ENCODE peak calls at places on chromosomes 11 and 22, in nine cellular contexts. D is osteocyte, Q is lower lobe of right lung, T is HFF-Myc, V is astrocyte of the spinal cord, C is right cardiac atrium, W is putamen, N is hepatocyte, B is left lung. F is an unnamed sample.

GRCh38 chr22:30821381-30821780 is 126.7 kb downstream of the OSBP2 start:
- DNase-seq in W (no peak), Q (no peak), N (no peak), T (no peak), C (no peak), D (no peak), B (no peak), V (no peak), F (no peak)

GRCh38 chr22:27804016-27804415 is 2.5 kb upstream of the MN1 start:
- DNase-seq in N (no peak), C (no peak), T (no peak), V (no peak), Q (no peak), D (no peak), B (no peak), W (no peak), F (no peak)

GRCh38 chr11:130023204-130023603 is 20.6 kb upstream of the PRDM10 start:
- DNase-seq in W (no peak), Q (no peak), C (no peak), D (peak; percentile 48), B (no peak), N (no peak), V (peak; percentile 56), T (no peak), F (no peak)

GRCh38 chr11:93073508-93074280 is 104.2 kb downstream of the MTNR1B start:
- DNase-seq in T (no peak), W (no peak), B (no peak), V (no peak), C (no peak), N (no peak), Q (no peak), D (no peak), F (no peak)

GRCh38 chr11:69576069-69576782 is 64.7 kb upstream of the CCND1 start:
- DNase-seq in N (no peak), D (no peak), Q (no peak), W (no peak), T (no peak), C (no peak), V (no peak), B (no peak), F (no peak)

GRCh38 chr11:43930868-43931716 is 11.3 kb upstream of the C11orf96 start:
- DNase-seq in V (peak; percentile 62), B (no peak), D (no peak), W (no peak), C (no peak), T (no peak), Q (no peak), N (no peak), F (no peak)

GRCh38 chr11:65575568-65576231 is at the start of gene EHBP1L1:
- DNase-seq in W (no peak), B (peak; percentile 78), T (no peak), N (peak; percentile 85), C (peak; percentile 81), D (peak; percentile 86), V (peak; percentile 31), Q (peak; percentile 86), F (no peak)

GRCh38 chr22:43428005-43428485 is 16.2 kb downstream of the MPPED1 start:
- DNase-seq in W (no peak), T (no peak), N (no peak), V (no peak), Q (peak; percentile 20), D (no peak), B (no peak), C (no peak), F (no peak)

GRCh38 chr11:297666-298405 is 1.5 kb downstream of the IFITM5 start:
- DNase-seq in Q (peak; percentile 54), N (no peak), C (peak; percentile 23), D (no peak), W (no peak), V (no peak), B (peak; percentile 38), T (no peak), F (no peak)

GRCh38 chr11:75465701-75466531 is 32.9 kb upstream of the KLHL35 start:
- DNase-seq in W (no peak), V (peak; percentile 29), D (no peak), T (no peak), B (no peak), Q (peak; percentile 43), C (no peak), N (peak; percentile 25), F (no peak)

GRCh38 chr22:37203354-37204044 is 8.8 kb downstream of the SSTR3 start:
- DNase-seq in Q (peak; percentile 22), N (no peak), V (no peak), T (no peak), C (no peak), B (peak; percentile 25), W (no peak), D (no peak), F (no peak)

GRCh38 chr22:40247976-40248375 is 70.3 kb downstream of the TNRC6B start:
- DNase-seq in Q (no peak), W (no peak), N (no peak), D (no peak), V (no peak), T (no peak), C (no peak), B (no peak), F (no peak)

GRCh38 chr11:106714179-106714578 is 304.1 kb downstream of the GUCY1A2 start:
- DNase-seq in B (no peak), C (no peak), D (no peak), V (peak; percentile 56), W (no peak), Q (no peak), N (no peak), T (no peak), F (peak; percentile 34)

GRCh38 chr11:291281-292210 is 2.6 kb downstream of the PGGHG start:
- DNase-seq in B (peak; percentile 24), C (peak; percentile 14), D (no peak), N (no peak), Q (peak; percentile 41), W (no peak), V (no peak), T (no peak), F (no peak)

GRCh38 chr22:31905356-31905755 is 39.0 kb upstream of the YWHAH start:
- DNase-seq in Q (no peak), W (no peak), N (no peak), V (no peak), D (no peak), T (no peak), B (no peak), C (no peak), F (no peak)

GRCh38 chr11:105821366-105821765 is 200.7 kb downstream of the MSANTD4 start:
- DNase-seq in V (no peak), B (no peak), D (no peak), C (no peak), N (no peak), W (peak; percentile 35), T (no peak), Q (no peak), F (no peak)

GRCh38 chr11:14894657-14895598 is 2.9 kb upstream of the CYP2R1 start:
- DNase-seq in T (no peak), N (peak; percentile 18), W (no peak), Q (peak; percentile 80), D (no peak), C (peak; percentile 54), V (peak; percentile 40), B (peak; percentile 76), F (no peak)

GRCh38 chr11:66221012-66221411 is 47.4 kb upstream of the RAB1B start:
- DNase-seq in D (no peak), V (no peak), C (no peak), Q (no peak), B (peak; percentile 12), N (no peak), W (no peak), T (no peak), F (no peak)

GRCh38 chr11:74926304-74927030 is 22.4 kb downstream of the XRRA1 start:
- DNase-seq in W (no peak), B (no peak), Q (no peak), N (no peak), C (no peak), T (peak; percentile 83), D (no peak), V (peak; percentile 55), F (no peak)

GRCh38 chr11:86931965-86932332 is 23.2 kb downstream of the FZD4 start:
- DNase-seq in T (no peak), D (no peak), C (peak; percentile 26), Q (no peak), W (no peak), V (no peak), N (no peak), B (no peak), F (no peak)

GRCh38 chr11:111379500-111380136 is 543 bp upstream of the POU2AF1 start:
- DNase-seq in W (no peak), V (no peak), N (no peak), T (no peak), D (no peak), Q (no peak), C (no peak), B (no peak), F (no peak)

GRCh38 chr22:45483918-45484499 is 18.7 kb upstream of the FBLN1 start:
- DNase-seq in V (no peak), B (no peak), Q (peak; percentile 6), D (no peak), C (no peak), W (no peak), N (peak; percentile 71), T (no peak), F (no peak)

GRCh38 chr11:46290598-46291309 is 13.3 kb downstream of the CREB3L1 start:
- DNase-seq in N (peak; percentile 98), W (no peak), Q (peak; percentile 84), T (peak; percentile 97), D (peak; percentile 94), V (peak; percentile 96), B (peak; percentile 91), C (peak; percentile 61), F (peak; percentile 98)

GRCh38 chr11:61725632-61726280 is 26.7 kb upstream of the MYRF start:
- DNase-seq in C (no peak), V (peak; percentile 76), W (no peak), Q (no peak), N (no peak), T (no peak), D (no peak), B (no peak), F (no peak)

GRCh38 chr11:46120711-46121327 is 435 bp downstream of the PHF21A start:
- DNase-seq in D (no peak), T (peak; percentile 42), C (peak; percentile 47), Q (peak; percentile 46), N (peak; percentile 70), V (peak; percentile 82), B (peak; percentile 43), W (peak; percentile 90), F (peak; percentile 53)

GRCh38 chr11:18768472-18768901 is 23.1 kb downstream of the PTPN5 start:
- DNase-seq in T (no peak), B (peak; percentile 51), C (no peak), V (no peak), W (no peak), D (no peak), N (no peak), Q (no peak), F (no peak)

GRCh38 chr11:71266114-71266833 is 13.9 kb upstream of the SHANK2 start:
- DNase-seq in N (peak; percentile 59), V (no peak), D (no peak), C (no peak), T (no peak), W (no peak), B (no peak), Q (peak; percentile 68), F (no peak)

GRCh38 chr11:124763156-124763947 is 1.3 kb upstream of the ESAM start:
- DNase-seq in T (peak; percentile 26), N (peak; percentile 88), Q (peak; percentile 93), V (peak; percentile 75), C (peak; percentile 87), B (peak; percentile 85), D (peak; percentile 92), W (no peak), F (no peak)

GRCh38 chr11:6636480-6636879 is 17.3 kb upstream of the TPP1 start:
- DNase-seq in B (no peak), Q (no peak), V (no peak), W (no peak), D (no peak), N (no peak), C (no peak), T (no peak), F (no peak)

GRCh38 chr11:28919194-28919593 is 811.0 kb downstream of the METTL15 start:
- DNase-seq in W (no peak), Q (no peak), T (no peak), V (no peak), D (no peak), N (no peak), B (no peak), C (no peak), F (no peak)

GRCh38 chr11:72637926-72638325 is 36.3 kb downstream of the PDE2A start:
- DNase-seq in N (no peak), C (no peak), W (no peak), B (no peak), V (no peak), T (no peak), Q (no peak), D (no peak), F (no peak)

F was measured in AG04450.